ENCODE peak calls at places on chromosomes 2 and 18, in four cellular contexts. A is mesenchymal stem cell; P is psoas muscle; E is CD4-positive, alpha-beta memory T cell. R is an unnamed sample.

GRCh38 chr2:231297108-231297908 is 98.2 kb upstream of the B3GNT7 start:
- DNase-seq in A (peak; percentile 75), P (peak; percentile 34), E (no peak), R (no peak)

GRCh38 chr18:55275042-55275897 is 312.7 kb downstream of the TCF4 start:
- DNase-seq in A (peak; percentile 90), P (peak; percentile 73), E (no peak), R (peak; percentile 13)

GRCh38 chr2:16275131-16275530 is 334.8 kb downstream of the MYCN start:
- DNase-seq in A (no peak), P (no peak), E (no peak), R (no peak)

GRCh38 chr2:191638079-191638801 is 39.7 kb upstream of the NABP1 start:
- DNase-seq in A (peak; percentile 63), P (no peak), E (no peak), R (no peak)

GRCh38 chr18:24991661-24992060 is 360.3 kb downstream of the ZNF521 start:
- DNase-seq in A (no peak), P (no peak), E (no peak), R (no peak)

GRCh38 chr2:233857511-233858118 is 3.3 kb upstream of the HJURP start:
- DNase-seq in A (peak; percentile 18), P (no peak), E (peak; percentile 36), R (no peak)

GRCh38 chr2:115412501-115412900 is 970.1 kb downstream of the DPP10 start:
- DNase-seq in A (no peak), P (no peak), E (no peak), R (no peak)

GRCh38 chr2:78125042-78125441 is 602.9 kb upstream of the LRRTM4 start:
- DNase-seq in A (no peak), P (no peak), E (no peak), R (no peak)

GRCh38 chr2:240589850-240590525 is 3.5 kb downstream of the CAPN10 start:
- DNase-seq in A (no peak), P (peak; percentile 7), E (no peak), R (no peak)

GRCh38 chr2:21657475-21657874 is 533.7 kb downstream of the TDRD15 start:
- DNase-seq in A (no peak), P (no peak), E (no peak), R (no peak)

GRCh38 chr2:37847792-37848191 is 77.3 kb upstream of the RMDN2 start:
- DNase-seq in A (no peak), P (no peak), E (no peak), R (no peak)

GRCh38 chr2:203814661-203815540 is 52.7 kb upstream of the CTLA4 start:
- DNase-seq in A (peak; percentile 80), P (peak; percentile 41), E (peak; percentile 76), R (no peak)

GRCh38 chr2:26609839-26610277 is 31.3 kb downstream of the CIB4 start:
- DNase-seq in A (peak; percentile 53), P (no peak), E (no peak), R (no peak)

GRCh38 chr2:228768818-228769217 is 502.3 kb downstream of the PID1 start:
- DNase-seq in A (peak; percentile 68), P (no peak), E (no peak), R (no peak)

GRCh38 chr2:129443235-129443884 is 536.1 kb upstream of the RAB6C start:
- DNase-seq in A (no peak), P (no peak), E (no peak), R (no peak)

GRCh38 chr18:47334966-47335365 is 83.5 kb upstream of the SKOR2 start:
- DNase-seq in A (no peak), P (no peak), E (no peak), R (no peak)

GRCh38 chr2:39567507-39567906 is 98.2 kb upstream of the TMEM178A start:
- DNase-seq in A (no peak), P (no peak), E (no peak), R (no peak)

GRCh38 chr2:241445426-241445825 is 63.0 kb downstream of the STK25 start:
- DNase-seq in A (no peak), P (no peak), E (no peak), R (no peak)

GRCh38 chr18:75679347-75679746 is 251.8 kb upstream of the SMIM21 start:
- DNase-seq in A (no peak), P (peak; percentile 31), E (no peak), R (no peak)

GRCh38 chr18:12281861-12282260 is 26.2 kb upstream of the TUBB6 start:
- DNase-seq in A (no peak), P (no peak), E (no peak), R (no peak)

GRCh38 chr18:68779169-68779568 is 18.7 kb upstream of the CCDC102B start:
- DNase-seq in A (peak; percentile 80), P (no peak), E (no peak), R (no peak)

GRCh38 chr2:72981516-72981915 is 64.2 kb downstream of the EMX1 start:
- DNase-seq in A (no peak), P (no peak), E (no peak), R (no peak)

GRCh38 chr2:68190991-68191731 is 33.5 kb downstream of the PNO1 start:
- DNase-seq in A (peak; percentile 83), P (no peak), E (no peak), R (no peak)

GRCh38 chr2:207113403-207113802 is 52.3 kb downstream of the KLF7 start:
- DNase-seq in A (no peak), P (no peak), E (no peak), R (no peak)

GRCh38 chr2:239602290-239603282 is 201.8 kb upstream of the HDAC4 start:
- DNase-seq in A (no peak), P (no peak), E (peak; percentile 68), R (no peak)

GRCh38 chr2:163157411-163157810 is 318.8 kb upstream of the KCNH7 start:
- DNase-seq in A (peak; percentile 45), P (no peak), E (no peak), R (no peak)

GRCh38 chr2:112031916-112032582 is 23.0 kb upstream of the TMEM87B start:
- DNase-seq in A (peak; percentile 81), P (no peak), E (no peak), R (no peak)

GRCh38 chr2:145897151-145897550 is 1377.2 kb upstream of the ZEB2 start:
- DNase-seq in A (no peak), P (no peak), E (no peak), R (no peak)

DNA sequence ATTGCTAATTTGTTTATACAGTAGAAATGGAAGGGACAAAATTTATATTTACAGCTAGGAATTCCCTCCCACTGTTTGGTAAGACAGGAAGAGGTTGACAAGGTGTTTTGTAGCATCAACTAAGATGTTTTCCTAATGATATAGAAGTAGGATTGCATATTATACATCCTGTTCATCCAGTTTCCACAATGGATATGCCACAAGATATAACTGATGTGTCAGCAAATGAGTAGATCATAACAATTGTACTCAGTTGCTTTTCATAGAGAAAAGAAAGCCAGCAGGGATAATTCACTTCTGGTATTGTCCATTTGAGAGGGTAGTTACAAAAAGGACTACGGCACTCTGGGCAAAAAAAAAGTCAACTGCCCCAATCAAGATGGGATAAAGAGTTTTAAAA is 102.7 kb downstream of the CALCRL start:
- DNase-seq in A (no peak), P (no peak), E (no peak), R (no peak)
- H3K27ac ChIP-seq in A (no peak overlapping the region), P (no peak overlapping the region), E (no peak overlapping the region), R (no peak overlapping the region)

GRCh38 chr2:152489364-152489763 is 154.4 kb downstream of the FMNL2 start:
- DNase-seq in A (no peak), P (no peak), E (no peak), R (no peak)

GRCh38 chr2:152486048-152486736 is 151.2 kb downstream of the FMNL2 start:
- DNase-seq in A (peak; percentile 49), P (no peak), E (no peak), R (no peak)

GRCh38 chr2:152483276-152483996 is 148.5 kb downstream of the FMNL2 start:
- DNase-seq in A (peak; percentile 90), P (no peak), E (no peak), R (no peak)

GRCh38 chr2:152488075-152488474 is 153.1 kb downstream of the FMNL2 start:
- DNase-seq in A (no peak), P (no peak), E (no peak), R (no peak)

DNA sequence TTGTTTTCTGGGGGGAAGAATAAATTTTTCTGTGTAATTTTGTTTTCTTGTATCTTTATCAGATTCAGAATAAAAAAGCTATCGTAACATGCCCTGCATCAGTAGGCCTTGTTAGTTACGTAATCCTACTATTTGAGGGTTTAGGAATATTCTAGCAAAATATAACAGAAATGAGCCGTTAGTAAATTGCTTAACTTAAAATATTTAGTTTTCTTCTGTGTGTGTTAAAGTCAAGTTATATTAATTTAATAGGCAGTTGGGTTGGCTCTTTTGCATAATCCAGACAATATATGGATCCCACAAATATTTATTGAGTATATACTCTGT is 151.7 kb downstream of the FMNL2 start:
- DNase-seq in A (no peak), P (no peak), E (no peak), R (no peak)
- H3K27ac ChIP-seq in A (peak overlapping the region; percentile 96), P (peak overlapping the region; percentile 4), E (no peak overlapping the region), R (no peak overlapping the region)

GRCh38 chr2:10286216-10287037 is 16.3 kb upstream of the HPCAL1 start:
- DNase-seq in A (no peak), P (no peak), E (no peak), R (no peak)
- H3K27ac ChIP-seq in A (no peak overlapping the region), P (peak overlapping the region; percentile 27), E (no peak overlapping the region), R (peak overlapping the region; percentile 79)

DNA sequence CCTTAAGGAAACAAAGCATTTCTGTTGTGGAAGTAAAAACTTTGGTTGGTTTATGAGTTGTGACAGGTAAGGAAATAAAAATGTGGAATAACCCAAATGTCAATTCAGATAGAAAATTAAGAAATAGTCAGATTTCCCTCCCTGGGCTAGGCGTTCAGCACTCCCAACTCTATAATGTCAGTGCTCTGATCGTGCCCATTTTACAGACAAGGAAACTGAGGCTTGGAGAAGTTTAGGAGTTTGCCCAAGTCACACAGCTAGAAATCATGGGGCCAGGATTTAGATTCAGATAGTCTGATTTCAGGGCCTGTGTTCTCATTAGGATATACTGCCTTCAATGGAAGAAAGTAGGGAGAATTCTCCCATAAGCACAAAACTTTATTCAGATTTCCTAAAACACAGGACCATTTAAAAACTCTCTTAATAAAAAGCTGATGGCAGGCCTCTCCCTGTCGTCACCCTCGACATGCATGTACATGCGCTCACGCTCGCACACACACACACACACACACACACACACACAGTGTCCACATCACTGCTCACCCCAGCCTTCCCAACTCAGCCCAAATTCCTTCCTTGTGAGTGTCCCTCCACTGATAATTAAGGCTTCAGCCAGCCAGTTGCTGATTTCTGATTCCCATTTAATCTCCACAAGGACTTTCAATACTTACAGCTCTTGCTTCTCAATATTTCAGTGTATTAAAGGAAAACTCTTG is 49.1 kb upstream of the SLC14A2 start:
- DNase-seq in A (peak; percentile 79), P (peak; percentile 50), E (no peak), R (peak; percentile 15)
- H3K27ac ChIP-seq in A (peak overlapping the region; percentile 41), P (no peak overlapping the region), E (no peak overlapping the region), R (no peak overlapping the region)

DNA sequence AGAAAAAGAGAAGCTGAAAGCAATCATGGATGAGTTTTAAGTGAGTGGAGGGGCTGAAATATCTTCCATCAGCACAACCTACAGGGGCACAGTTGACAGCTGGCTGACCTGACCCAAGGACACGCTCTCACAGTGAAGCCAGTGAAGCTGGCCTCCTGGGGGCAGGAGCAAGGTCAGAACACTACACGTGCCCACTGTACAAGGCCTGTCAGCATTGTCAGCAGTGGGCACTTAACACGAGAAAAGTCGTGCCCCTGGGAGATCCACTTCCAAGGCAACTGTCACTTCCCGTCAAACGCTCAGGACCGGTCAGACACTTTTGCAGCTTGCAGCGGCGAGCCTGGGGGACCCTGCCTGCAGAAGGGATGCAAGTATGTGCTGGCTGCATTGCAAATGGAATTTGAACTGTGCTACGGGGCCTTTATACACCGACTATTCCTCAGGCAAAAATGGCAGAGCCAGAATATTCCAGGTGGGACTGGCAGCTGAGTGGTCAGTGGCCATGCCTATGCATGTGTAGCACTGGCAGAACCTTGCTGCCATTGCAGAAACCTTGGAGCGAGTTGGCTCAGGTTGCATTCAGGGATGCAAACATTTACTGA is 176.2 kb downstream of the BCL2 start:
- DNase-seq in A (no peak), P (no peak), E (no peak), R (no peak)
- H3K27ac ChIP-seq in A (no peak overlapping the region), P (peak overlapping the region; percentile 7), E (no peak overlapping the region), R (no peak overlapping the region)

R was measured in thoracic aorta.